ENCODE peak calls at places on chromosomes 5 and 9, in six cellular contexts. One of them, this sample, is unnamed. For H3K4me1, the result is how much of the 10 kb centered on the place peaks cover.

GRCh38 chr9:89891221-89892052 is 286.6 kb downstream of the GADD45G start:
- DNase-seq in DND-41: no peak
- DNase-seq in mucosa of descending colon: peak
- DNase-seq in CD8-positive, alpha-beta T cell: no peak
- DNase-seq in stomach: peak
- DNase-seq in OCI-LY7: no peak
- DNase-seq in this sample: no peak

GRCh38 chr5:11619339-11620028 is 284.8 kb downstream of the CTNND2 start:
- DNase-seq in DND-41: no peak
- DNase-seq in CD8-positive, alpha-beta T cell: no peak
- DNase-seq in OCI-LY7: peak
- DNase-seq in stomach: no peak
- DNase-seq in mucosa of descending colon: peak
- DNase-seq in this sample: no peak

GRCh38 chr5:149273237-149273636 is 1.6 kb downstream of the AFAP1L1 start:
- DNase-seq in stomach: no peak
- DNase-seq in OCI-LY7: no peak
- DNase-seq in mucosa of descending colon: no peak
- DNase-seq in DND-41: no peak
- DNase-seq in CD8-positive, alpha-beta T cell: no peak
- DNase-seq in this sample: no peak

GRCh38 chr9:27429436-27429835 is 94.7 kb upstream of the IFNK start:
- DNase-seq in CD8-positive, alpha-beta T cell: no peak
- DNase-seq in DND-41: no peak
- DNase-seq in stomach: no peak
- DNase-seq in mucosa of descending colon: peak
- DNase-seq in OCI-LY7: no peak
- DNase-seq in this sample: no peak

GRCh38 chr5:16776611-16777251 is 159.4 kb downstream of the MYO10 start:
- DNase-seq in mucosa of descending colon: peak
- DNase-seq in CD8-positive, alpha-beta T cell: no peak
- DNase-seq in stomach: no peak
- DNase-seq in OCI-LY7: no peak
- DNase-seq in DND-41: no peak
- DNase-seq in this sample: no peak

GRCh38 chr9:32399110-32399815 is 14.8 kb downstream of the ACO1 start:
- DNase-seq in OCI-LY7: no peak
- DNase-seq in CD8-positive, alpha-beta T cell: no peak
- DNase-seq in mucosa of descending colon: no peak
- DNase-seq in stomach: no peak
- DNase-seq in DND-41: no peak
- DNase-seq in this sample: no peak

GRCh38 chr9:77486968-77487367 is 161.2 kb downstream of the GNA14 start:
- DNase-seq in CD8-positive, alpha-beta T cell: no peak
- DNase-seq in stomach: no peak
- DNase-seq in OCI-LY7: no peak
- DNase-seq in DND-41: no peak
- DNase-seq in mucosa of descending colon: no peak
- DNase-seq in this sample: no peak

GRCh38 chr5:157295247-157295646 is 29.3 kb downstream of the CYFIP2 start:
- DNase-seq in OCI-LY7: no peak
- DNase-seq in mucosa of descending colon: no peak
- DNase-seq in DND-41: no peak
- DNase-seq in CD8-positive, alpha-beta T cell: no peak
- DNase-seq in stomach: no peak
- DNase-seq in this sample: no peak

GRCh38 chr9:103514767-103515166 is 519.6 kb downstream of the CYLC2 start:
- DNase-seq in stomach: no peak
- DNase-seq in CD8-positive, alpha-beta T cell: no peak
- DNase-seq in mucosa of descending colon: no peak
- DNase-seq in OCI-LY7: no peak
- DNase-seq in DND-41: no peak
- DNase-seq in this sample: no peak

GRCh38 chr5:127696688-127697087 is 6.5 kb upstream of the CCDC192 start:
- DNase-seq in OCI-LY7: no peak
- DNase-seq in mucosa of descending colon: no peak
- DNase-seq in stomach: no peak
- DNase-seq in CD8-positive, alpha-beta T cell: no peak
- DNase-seq in DND-41: no peak
- DNase-seq in this sample: no peak

GRCh38 chr5:72280655-72281069 is 39.4 kb downstream of the MRPS27 start:
- DNase-seq in mucosa of descending colon: peak
- DNase-seq in OCI-LY7: no peak
- DNase-seq in DND-41: no peak
- DNase-seq in stomach: no peak
- DNase-seq in CD8-positive, alpha-beta T cell: no peak
- DNase-seq in this sample: no peak

GRCh38 chr5:97412959-97413358 is 229.9 kb upstream of the RIOK2 start:
- DNase-seq in OCI-LY7: no peak
- DNase-seq in DND-41: no peak
- DNase-seq in CD8-positive, alpha-beta T cell: no peak
- DNase-seq in stomach: no peak
- DNase-seq in mucosa of descending colon: no peak
- DNase-seq in this sample: no peak

GRCh38 chr9:70020217-70020616 is 23.4 kb upstream of the MAMDC2 start:
- DNase-seq in DND-41: no peak
- DNase-seq in OCI-LY7: no peak
- DNase-seq in mucosa of descending colon: no peak
- DNase-seq in stomach: no peak
- DNase-seq in CD8-positive, alpha-beta T cell: no peak
- DNase-seq in this sample: no peak

GRCh38 chr5:40124367-40124766 is 555.3 kb upstream of the PTGER4 start:
- DNase-seq in OCI-LY7: peak
- DNase-seq in stomach: no peak
- DNase-seq in DND-41: no peak
- DNase-seq in CD8-positive, alpha-beta T cell: no peak
- DNase-seq in mucosa of descending colon: no peak
- DNase-seq in this sample: no peak

GRCh38 chr5:80408475-80408875 is 611 bp downstream of the ZFYVE16 start:
- DNase-seq in stomach: peak
- DNase-seq in mucosa of descending colon: no peak
- DNase-seq in OCI-LY7: no peak
- DNase-seq in DND-41: peak
- DNase-seq in CD8-positive, alpha-beta T cell: peak
- DNase-seq in this sample: peak

GRCh38 chr9:133969681-133970580 is 22.2 kb downstream of the VAV2 start:
- DNase-seq in mucosa of descending colon: no peak
- DNase-seq in stomach: no peak
- DNase-seq in OCI-LY7: no peak
- DNase-seq in CD8-positive, alpha-beta T cell: no peak
- DNase-seq in DND-41: no peak
- DNase-seq in this sample: no peak

GRCh38 chr9:134276463-134277245 is 49.6 kb upstream of the RXRA start:
- DNase-seq in mucosa of descending colon: no peak
- DNase-seq in OCI-LY7: no peak
- DNase-seq in DND-41: no peak
- DNase-seq in CD8-positive, alpha-beta T cell: no peak
- DNase-seq in stomach: no peak
- DNase-seq in this sample: no peak

GRCh38 chr5:147397616-147398015 is 112.3 kb downstream of the DPYSL3 start:
- DNase-seq in stomach: no peak
- DNase-seq in CD8-positive, alpha-beta T cell: no peak
- DNase-seq in OCI-LY7: no peak
- DNase-seq in mucosa of descending colon: no peak
- DNase-seq in DND-41: no peak
- DNase-seq in this sample: no peak

GRCh38 chr5:9358961-9359686 is 186.8 kb downstream of the SEMA5A start:
- DNase-seq in OCI-LY7: no peak
- DNase-seq in mucosa of descending colon: no peak
- DNase-seq in CD8-positive, alpha-beta T cell: no peak
- DNase-seq in DND-41: no peak
- DNase-seq in stomach: no peak
- DNase-seq in this sample: no peak

DNA sequence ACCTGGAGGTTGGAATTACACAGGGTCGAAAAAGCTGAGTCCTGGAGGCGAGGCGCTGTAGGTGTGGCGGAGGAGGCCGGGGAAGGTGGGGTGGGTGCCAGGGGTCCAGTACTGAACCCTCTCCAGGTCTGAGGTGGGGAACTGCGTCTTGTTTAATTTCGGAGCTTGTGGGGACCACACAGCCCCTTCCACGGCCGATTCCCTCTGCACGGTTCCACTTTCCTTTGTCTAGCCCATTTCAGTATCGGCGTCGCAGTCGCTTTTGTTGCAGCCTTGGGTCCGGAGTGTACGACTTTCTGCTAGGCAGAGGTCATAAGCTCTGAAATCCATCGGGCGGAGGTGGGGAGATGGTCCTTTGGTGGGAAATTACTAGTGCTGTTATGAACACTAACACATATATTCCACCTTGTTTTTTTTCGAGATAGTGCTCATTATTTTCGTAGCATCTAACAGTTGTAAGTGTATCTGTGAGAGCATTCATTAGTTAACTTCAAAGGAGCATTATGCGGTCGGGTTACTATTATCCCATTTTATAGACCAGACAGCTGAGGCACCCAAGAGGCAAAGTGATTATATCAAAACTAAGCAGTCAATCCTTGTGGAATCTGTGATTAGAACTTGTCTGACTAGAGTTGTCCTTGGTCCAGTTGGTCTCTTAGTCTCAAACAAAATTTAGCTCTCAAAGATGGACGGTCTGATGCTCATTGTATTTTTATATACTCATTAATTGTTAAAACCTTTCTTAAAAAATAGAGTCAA is 737 bp downstream of the RNF180 start:
- DNase-seq in OCI-LY7: no peak
- DNase-seq in mucosa of descending colon: peak
- DNase-seq in DND-41: no peak
- DNase-seq in stomach: no peak
- DNase-seq in CD8-positive, alpha-beta T cell: no peak
- DNase-seq in this sample: no peak
- H3K4me3 ChIP-seq in OCI-LY7: no peak
- H3K4me3 ChIP-seq in mucosa of descending colon: peak
- H3K4me3 ChIP-seq in DND-41: no peak
- H3K4me3 ChIP-seq in stomach: peak
- H3K4me3 ChIP-seq in CD8-positive, alpha-beta T cell: no peak
- H3K4me3 ChIP-seq in this sample: no peak

GRCh38 chr5:179823937-179824744 is 3.4 kb downstream of the SQSTM1 start:
- DNase-seq in stomach: no peak
- DNase-seq in CD8-positive, alpha-beta T cell: no peak
- DNase-seq in OCI-LY7: no peak
- DNase-seq in DND-41: no peak
- DNase-seq in mucosa of descending colon: no peak
- DNase-seq in this sample: no peak
- H3K4me1 ChIP-seq in stomach: under half
- H3K4me1 ChIP-seq in CD8-positive, alpha-beta T cell: under half
- H3K4me1 ChIP-seq in OCI-LY7: under half
- H3K4me1 ChIP-seq in DND-41: under half
- H3K4me1 ChIP-seq in mucosa of descending colon: half or more
- H3K4me1 ChIP-seq in this sample: under half

DNA sequence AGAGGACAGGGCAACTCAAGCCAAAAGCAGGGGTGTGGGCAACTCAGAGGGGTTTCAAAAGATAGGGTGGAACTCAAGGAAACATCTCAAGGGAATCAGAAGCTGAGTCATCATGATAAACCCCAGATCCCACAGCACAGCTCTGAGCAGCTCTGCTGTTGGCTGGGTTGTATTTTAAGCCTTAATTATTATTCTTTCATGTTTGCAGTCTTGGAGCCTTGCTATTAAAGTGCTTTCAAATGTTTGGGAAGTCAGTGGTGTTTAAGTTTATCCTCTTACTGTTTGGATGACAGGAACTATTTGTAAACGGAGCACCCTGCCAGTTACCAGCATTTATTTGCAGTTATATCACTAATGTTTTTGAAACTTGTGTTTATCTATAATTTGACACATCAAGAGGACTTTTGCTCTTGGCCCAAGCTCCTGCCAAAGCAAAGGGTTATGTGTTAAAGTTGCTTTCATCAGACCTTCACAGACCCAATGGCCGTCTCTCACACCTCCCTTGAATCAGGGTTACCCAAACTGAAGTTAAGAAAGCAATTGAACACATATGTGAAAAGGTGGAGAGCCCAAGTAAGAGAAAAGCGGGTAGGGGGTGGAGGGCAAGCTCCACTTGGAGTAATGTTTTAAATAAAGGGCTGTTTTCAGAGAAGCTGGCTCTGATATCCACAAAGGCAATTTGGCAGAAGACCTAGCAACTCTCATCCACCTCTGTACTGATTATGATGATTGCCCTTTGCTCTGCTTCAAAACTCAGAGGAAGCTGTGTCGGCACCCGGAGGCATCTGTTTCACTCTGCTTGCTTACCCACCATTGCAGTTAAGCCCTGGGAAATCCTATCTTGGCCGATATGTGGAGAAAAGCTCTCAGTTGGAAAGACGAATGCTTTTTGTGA is 141.0 kb upstream of the SPDL1 start:
- DNase-seq in DND-41: no peak
- DNase-seq in mucosa of descending colon: peak
- DNase-seq in stomach: no peak
- DNase-seq in OCI-LY7: no peak
- DNase-seq in CD8-positive, alpha-beta T cell: no peak
- DNase-seq in this sample: no peak
- H3K4me3 ChIP-seq in DND-41: no peak
- H3K4me3 ChIP-seq in mucosa of descending colon: no peak
- H3K4me3 ChIP-seq in stomach: no peak
- H3K4me3 ChIP-seq in OCI-LY7: no peak
- H3K4me3 ChIP-seq in CD8-positive, alpha-beta T cell: no peak
- H3K4me3 ChIP-seq in this sample: no peak

DNA sequence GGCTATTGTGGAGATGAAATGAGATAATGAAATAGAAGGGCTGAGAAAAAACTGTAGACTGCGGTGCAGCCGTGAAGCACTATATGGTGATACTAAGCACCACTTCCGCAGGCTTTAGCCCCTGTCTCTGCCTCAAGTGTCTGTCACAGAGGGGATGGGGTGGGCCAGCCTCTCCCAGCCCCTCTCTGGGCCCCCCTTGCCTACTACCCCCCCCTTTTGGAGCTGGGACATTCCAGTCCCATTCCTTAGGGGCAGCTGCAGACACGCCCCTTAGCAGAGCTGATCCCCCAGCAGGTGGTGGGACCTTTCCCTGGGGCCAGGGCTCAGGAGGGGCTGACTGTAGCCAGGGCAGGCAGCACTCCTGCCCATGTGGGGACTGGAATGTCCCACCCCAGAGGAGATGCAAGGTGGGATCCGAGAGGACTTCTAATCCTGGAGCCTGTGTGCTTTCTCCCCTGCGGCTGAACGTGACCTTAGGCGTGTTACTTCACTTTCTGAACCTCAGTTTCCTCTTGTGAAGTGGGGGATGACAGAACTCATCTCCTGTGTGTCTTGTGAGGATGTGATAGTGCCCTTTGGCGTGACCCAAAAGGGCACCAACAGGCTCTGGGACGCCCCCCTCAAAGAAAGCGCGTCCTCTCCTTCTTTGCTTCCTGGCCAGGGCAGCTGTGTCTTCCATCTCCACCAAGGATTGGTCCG is 2.0 kb downstream of the N4BP3 start:
- DNase-seq in DND-41: no peak
- DNase-seq in mucosa of descending colon: no peak
- DNase-seq in CD8-positive, alpha-beta T cell: peak
- DNase-seq in OCI-LY7: peak
- DNase-seq in stomach: no peak
- DNase-seq in this sample: peak
- H3K4me1 ChIP-seq in DND-41: under half
- H3K4me1 ChIP-seq in mucosa of descending colon: under half
- H3K4me1 ChIP-seq in CD8-positive, alpha-beta T cell: half or more
- H3K4me1 ChIP-seq in OCI-LY7: half or more
- H3K4me1 ChIP-seq in stomach: under half
- H3K4me1 ChIP-seq in this sample: half or more